ENCODE peak calls at places on chromosomes 11 and 22, in four cellular contexts. Z is stimulated activated CD8-positive, alpha-beta memory T cell treated with anti-CD3 and anti-CD28 coated beads, Interleukin-2, amount 100 ng/mL, for 48 hours; M is mesendoderm; Y is Caki2. O is an unnamed sample.

GRCh38 chr11:118313242-118313641 is 8.7 kb downstream of the CD3E start:
- DNase-seq in Y (no peak), M (no peak), Z (no peak), O (no peak)

GRCh38 chr11:49208006-49208721 is at the start of gene FOLH1:
- DNase-seq in Z (no peak), Y (no peak), M (peak; percentile 66), O (no peak)

GRCh38 chr22:31083923-31084810 is 3.0 kb downstream of the SMTN start:
- DNase-seq in M (no peak), Y (no peak), Z (no peak), O (no peak)

GRCh38 chr11:108009497-108010360 is 1.0 kb downstream of the CUL5 start:
- DNase-seq in Y (no peak), Z (no peak), M (peak; percentile 56), O (no peak)

GRCh38 chr11:128688031-128688713 is 5.7 kb upstream of the FLI1 start:
- DNase-seq in M (peak; percentile 27), Y (no peak), Z (no peak), O (no peak)

GRCh38 chr11:10349281-10349665 is 44.4 kb downstream of the ADM start:
- DNase-seq in Z (no peak), M (no peak), Y (no peak), O (no peak)

GRCh38 chr11:2586091-2586792 is 113.6 kb downstream of the KCNQ1OT1 start:
- DNase-seq in M (no peak), Z (no peak), Y (no peak), O (no peak)

GRCh38 chr11:1748467-1749019 is 1.9 kb downstream of the IFITM10 start:
- DNase-seq in M (no peak), Y (no peak), Z (no peak), O (no peak)

GRCh38 chr11:7603031-7603781 is 70.1 kb downstream of the CYB5R2 start:
- DNase-seq in Y (no peak), M (no peak), Z (no peak), O (peak; percentile 44)

GRCh38 chr11:3124821-3125220 is 40.3 kb downstream of the OSBPL5 start:
- DNase-seq in Y (no peak), M (no peak), Z (no peak), O (no peak)

GRCh38 chr22:23035557-23036277 is 34.6 kb upstream of the GNAZ start:
- DNase-seq in Z (no peak), M (no peak), Y (no peak), O (no peak)

GRCh38 chr22:41181349-41182241 is 23.5 kb upstream of the L3MBTL2 start:
- DNase-seq in Z (no peak), Y (no peak), M (peak; percentile 78), O (peak; percentile 44)

GRCh38 chr11:131796541-131796940 is 426.1 kb downstream of the NTM start:
- DNase-seq in M (no peak), Y (no peak), Z (no peak), O (no peak)

GRCh38 chr22:44523981-44524759 is 26.1 kb upstream of the RTL6 start:
- DNase-seq in Z (no peak), Y (no peak), M (no peak), O (peak; percentile 93)

GRCh38 chr22:40409613-40410113 is 39.3 kb downstream of the SGSM3 start:
- DNase-seq in Y (no peak), M (no peak), Z (no peak), O (no peak)